ENCODE peak calls at places on chromosomes 4 and X, in six cellular contexts. U, Z, H, L, S and W are unnamed samples.

GRCh38 chr4:10981611-10982010 is 297.0 kb upstream of the CLNK start:
- DNase-seq in S (no peak), H (no peak), U (no peak), Z (no peak), L (no peak), W (no peak)

GRCh38 chr4:16643852-16644251 is 254.6 kb downstream of the LDB2 start:
- DNase-seq in U (no peak), S (no peak), Z (no peak), H (no peak), L (no peak), W (no peak)

GRCh38 chr4:101862595-101862994 is 72.1 kb downstream of the BANK1 start:
- DNase-seq in S (no peak), H (no peak), U (no peak), L (no peak), Z (no peak), W (no peak)

GRCh38 chrX:9269134-9269533 is 195.7 kb upstream of the TBL1X start:
- DNase-seq in S (no peak), Z (no peak), L (no peak), U (no peak), H (no peak), W (no peak)

GRCh38 chr4:94827481-94828110 is 69.8 kb downstream of the BMPR1B start:
- DNase-seq in S (peak), Z (no peak), H (no peak), U (peak), L (no peak), W (no peak)

GRCh38 chrX:15750611-15751159 is 12.6 kb downstream of the CA5B start:
- DNase-seq in S (no peak), U (no peak), L (no peak), H (no peak), Z (peak), W (no peak)

GRCh38 chrX:7889138-7889537 is 38.1 kb downstream of the PNPLA4 start:
- DNase-seq in Z (no peak), L (no peak), U (no peak), S (no peak), H (no peak), W (no peak)

GRCh38 chrX:47321386-47321785 is 49.0 kb upstream of the ZNF157 start:
- DNase-seq in H (no peak), U (no peak), L (no peak), Z (no peak), S (peak), W (no peak)

GRCh38 chr4:69470561-69470960 is 25.1 kb downstream of the UGT2B4 start:
- DNase-seq in Z (no peak), U (no peak), H (no peak), S (no peak), L (no peak), W (no peak)

GRCh38 chr4:3462321-3462789 is 751 bp upstream of the DOK7 start:
- DNase-seq in Z (no peak), H (peak), S (no peak), L (no peak), U (no peak), W (no peak)

GRCh38 chr4:173490817-173491518 is 39.1 kb downstream of the HAND2 start:
- DNase-seq in Z (no peak), H (no peak), L (no peak), U (peak), S (peak), W (no peak)

GRCh38 chr4:147456706-147457105 is 24.2 kb upstream of the EDNRA start:
- DNase-seq in L (no peak), U (no peak), S (peak), Z (no peak), H (no peak), W (no peak)

GRCh38 chr4:54322817-54323417 is 93.8 kb downstream of the PDGFRA start:
- DNase-seq in Z (no peak), S (peak), U (peak), H (no peak), L (peak), W (no peak)

GRCh38 chr4:73751830-73752229 is 11.5 kb downstream of the CXCL8 start:
- DNase-seq in L (no peak), U (no peak), Z (no peak), H (no peak), S (no peak), W (no peak)

GRCh38 chr4:177554966-177555574 is 112.8 kb upstream of the AGA start:
- DNase-seq in H (no peak), U (peak), S (peak), Z (no peak), L (no peak), W (no peak)

GRCh38 chr4:99202536-99202935 is 16.5 kb downstream of the ADH6 start:
- DNase-seq in Z (no peak), U (peak), S (peak), L (no peak), H (no peak), W (no peak)

GRCh38 chrX:153981771-153982533 is 9.4 kb downstream of the TMEM187 start:
- DNase-seq in Z (no peak), S (no peak), U (no peak), L (no peak), H (peak), W (no peak)

GRCh38 chr4:1863297-1864033 is 7.5 kb upstream of the LETM1 start:
- DNase-seq in Z (no peak), U (no peak), H (no peak), L (no peak), S (no peak), W (no peak)

GRCh38 chr4:83043801-83044407 is 8.9 kb downstream of the COPS4 start:
- DNase-seq in L (no peak), H (no peak), Z (no peak), U (peak), S (peak), W (no peak)

GRCh38 chrX:10174810-10175209 is 18.0 kb downstream of the CLCN4 start:
- DNase-seq in L (no peak), U (no peak), Z (no peak), H (no peak), S (peak), W (no peak)

GRCh38 chrX:131728295-131729145 is 184.6 kb downstream of the OR13H1 start:
- DNase-seq in S (peak), Z (peak), L (no peak), U (peak), H (no peak), W (no peak)

GRCh38 chrX:96424007-96424406 is 260.6 kb upstream of the DIAPH2 start:
- DNase-seq in U (no peak), H (no peak), S (no peak), Z (no peak), L (no peak), W (no peak)

GRCh38 chrX:70808942-70809940 is 99.3 kb downstream of the TEX11 start:
- DNase-seq in Z (no peak), L (no peak), U (no peak), S (no peak), H (no peak), W (no peak)

GRCh38 chr4:1969928-1970723 is 38.6 kb downstream of the NELFA start:
- DNase-seq in S (no peak), H (no peak), U (no peak), L (no peak), Z (no peak), W (no peak)

GRCh38 chr4:108008721-108009120 is 19.0 kb downstream of the HADH start:
- DNase-seq in S (peak), L (no peak), U (peak), H (no peak), Z (no peak), W (no peak)

GRCh38 chr4:175614880-175615279 is 197.2 kb downstream of the GPM6A start:
- DNase-seq in L (no peak), Z (no peak), H (peak), S (no peak), U (no peak), W (no peak)